ENCODE peak calls at places on chromosome 9, in five cellular contexts. One of them, this sample, is unnamed.

GRCh38 chr9:20551236-20551635 is 71.1 kb downstream of the MLLT3 start:
- DNase-seq in WERI-Rb-1: no peak
- DNase-seq in mesendoderm: peak; percentile 47
- DNase-seq in PC-9: peak; percentile 81
- DNase-seq in esophagus squamous epithelium: no peak
- DNase-seq in this sample: no peak

GRCh38 chr9:133048595-133048994 is 13.2 kb upstream of the CEL start:
- DNase-seq in WERI-Rb-1: peak; percentile 53
- DNase-seq in mesendoderm: peak; percentile 51
- DNase-seq in PC-9: no peak
- DNase-seq in esophagus squamous epithelium: no peak
- DNase-seq in this sample: peak; percentile 92

GRCh38 chr9:93397664-93398381 is 53.7 kb upstream of the FAM120A start:
- DNase-seq in WERI-Rb-1: no peak
- DNase-seq in mesendoderm: no peak
- DNase-seq in PC-9: no peak
- DNase-seq in esophagus squamous epithelium: no peak
- DNase-seq in this sample: no peak

GRCh38 chr9:15146121-15146820 is 160.7 kb downstream of the TTC39B start:
- DNase-seq in WERI-Rb-1: peak; percentile 19
- DNase-seq in mesendoderm: no peak
- DNase-seq in PC-9: no peak
- DNase-seq in esophagus squamous epithelium: no peak
- DNase-seq in this sample: no peak

GRCh38 chr9:6937209-6937608 is 179.4 kb downstream of the KDM4C start:
- DNase-seq in WERI-Rb-1: no peak
- DNase-seq in mesendoderm: no peak
- DNase-seq in PC-9: no peak
- DNase-seq in esophagus squamous epithelium: no peak
- DNase-seq in this sample: no peak

GRCh38 chr9:33840381-33840780 is 23.4 kb downstream of the UBE2R2 start:
- DNase-seq in WERI-Rb-1: no peak
- DNase-seq in mesendoderm: no peak
- DNase-seq in PC-9: no peak
- DNase-seq in esophagus squamous epithelium: no peak
- DNase-seq in this sample: no peak

GRCh38 chr9:93127395-93127911 is 6.6 kb downstream of the NINJ1 start:
- DNase-seq in WERI-Rb-1: no peak
- DNase-seq in mesendoderm: no peak
- DNase-seq in PC-9: no peak
- DNase-seq in esophagus squamous epithelium: no peak
- DNase-seq in this sample: peak; percentile 60

GRCh38 chr9:106916491-106917235 is 53.7 kb downstream of the ZNF462 start:
- DNase-seq in WERI-Rb-1: no peak
- DNase-seq in mesendoderm: peak; percentile 98
- DNase-seq in PC-9: peak; percentile 95
- DNase-seq in esophagus squamous epithelium: no peak
- DNase-seq in this sample: no peak

GRCh38 chr9:127133739-127134167 is 11.3 kb upstream of the ANGPTL2 start:
- DNase-seq in WERI-Rb-1: no peak
- DNase-seq in mesendoderm: peak; percentile 66
- DNase-seq in PC-9: no peak
- DNase-seq in esophagus squamous epithelium: no peak
- DNase-seq in this sample: no peak

GRCh38 chr9:132942541-132943182 is 1.8 kb downstream of the TSC1 start:
- DNase-seq in WERI-Rb-1: no peak
- DNase-seq in mesendoderm: no peak
- DNase-seq in PC-9: no peak
- DNase-seq in esophagus squamous epithelium: no peak
- DNase-seq in this sample: no peak

GRCh38 chr9:27333241-27334052 is 36.5 kb upstream of the EQTN start:
- DNase-seq in WERI-Rb-1: peak; percentile 36
- DNase-seq in mesendoderm: peak; percentile 96
- DNase-seq in PC-9: peak; percentile 62
- DNase-seq in esophagus squamous epithelium: no peak
- DNase-seq in this sample: no peak

GRCh38 chr9:134407123-134407779 is 81.0 kb downstream of the RXRA start:
- DNase-seq in WERI-Rb-1: no peak
- DNase-seq in mesendoderm: peak; percentile 79
- DNase-seq in PC-9: peak; percentile 89
- DNase-seq in esophagus squamous epithelium: no peak
- DNase-seq in this sample: peak; percentile 87

GRCh38 chr9:114177423-114178064 is 22.2 kb downstream of the COL27A1 start:
- DNase-seq in WERI-Rb-1: no peak
- DNase-seq in mesendoderm: no peak
- DNase-seq in PC-9: no peak
- DNase-seq in esophagus squamous epithelium: no peak
- DNase-seq in this sample: peak; percentile 7

GRCh38 chr9:101705135-101705661 is 33.2 kb downstream of the GRIN3A start:
- DNase-seq in WERI-Rb-1: peak; percentile 82
- DNase-seq in mesendoderm: peak; percentile 84
- DNase-seq in PC-9: no peak
- DNase-seq in esophagus squamous epithelium: no peak
- DNase-seq in this sample: no peak

GRCh38 chr9:114988962-114989599 is 58.7 kb upstream of the TNFSF8 start:
- DNase-seq in WERI-Rb-1: no peak
- DNase-seq in mesendoderm: no peak
- DNase-seq in PC-9: peak; percentile 68
- DNase-seq in esophagus squamous epithelium: no peak
- DNase-seq in this sample: no peak

GRCh38 chr9:76560481-76560891 is 101.5 kb downstream of the GCNT1 start:
- DNase-seq in WERI-Rb-1: no peak
- DNase-seq in mesendoderm: no peak
- DNase-seq in PC-9: no peak
- DNase-seq in esophagus squamous epithelium: no peak
- DNase-seq in this sample: peak; percentile 22

GRCh38 chr9:101458955-101459631 is 23.5 kb upstream of the ALDOB start:
- DNase-seq in WERI-Rb-1: peak; percentile 62
- DNase-seq in mesendoderm: peak; percentile 96
- DNase-seq in PC-9: peak; percentile 60
- DNase-seq in esophagus squamous epithelium: no peak
- DNase-seq in this sample: no peak

GRCh38 chr9:137975936-137976565 is 98.5 kb downstream of the CACNA1B start:
- DNase-seq in WERI-Rb-1: no peak
- DNase-seq in mesendoderm: no peak
- DNase-seq in PC-9: no peak
- DNase-seq in esophagus squamous epithelium: no peak
- DNase-seq in this sample: no peak

GRCh38 chr9:117725426-117725887 is 21.3 kb downstream of the TLR4 start:
- DNase-seq in WERI-Rb-1: no peak
- DNase-seq in mesendoderm: no peak
- DNase-seq in PC-9: no peak
- DNase-seq in esophagus squamous epithelium: no peak
- DNase-seq in this sample: no peak

GRCh38 chr9:89746385-89747116 is 141.7 kb downstream of the GADD45G start:
- DNase-seq in WERI-Rb-1: peak; percentile 92
- DNase-seq in mesendoderm: no peak
- DNase-seq in PC-9: no peak
- DNase-seq in esophagus squamous epithelium: no peak
- DNase-seq in this sample: peak; percentile 81

GRCh38 chr9:89522261-89522978 is 24.5 kb upstream of the SEMA4D start:
- DNase-seq in WERI-Rb-1: no peak
- DNase-seq in mesendoderm: no peak
- DNase-seq in PC-9: no peak
- DNase-seq in esophagus squamous epithelium: no peak
- DNase-seq in this sample: peak; percentile 35

GRCh38 chr9:133788819-133789733 is 50.9 kb upstream of the SARDH start:
- DNase-seq in WERI-Rb-1: no peak
- DNase-seq in mesendoderm: no peak
- DNase-seq in PC-9: no peak
- DNase-seq in esophagus squamous epithelium: no peak
- DNase-seq in this sample: no peak

GRCh38 chr9:94183240-94183999 is 75.7 kb upstream of the ZNF169 start:
- DNase-seq in WERI-Rb-1: no peak
- DNase-seq in mesendoderm: no peak
- DNase-seq in PC-9: no peak
- DNase-seq in esophagus squamous epithelium: no peak
- DNase-seq in this sample: no peak

GRCh38 chr9:88988796-88989641 is 2.2 kb upstream of the S1PR3 start:
- DNase-seq in WERI-Rb-1: no peak
- DNase-seq in mesendoderm: no peak
- DNase-seq in PC-9: peak; percentile 65
- DNase-seq in esophagus squamous epithelium: no peak
- DNase-seq in this sample: no peak

GRCh38 chr9:19464764-19465570 is 56.2 kb downstream of the ACER2 start:
- DNase-seq in WERI-Rb-1: peak; percentile 81
- DNase-seq in mesendoderm: peak; percentile 86
- DNase-seq in PC-9: peak; percentile 47
- DNase-seq in esophagus squamous epithelium: peak; percentile 10
- DNase-seq in this sample: peak; percentile 91

GRCh38 chr9:127494304-127494702 is 43.0 kb downstream of the LRSAM1 start:
- DNase-seq in WERI-Rb-1: no peak
- DNase-seq in mesendoderm: no peak
- DNase-seq in PC-9: no peak
- DNase-seq in esophagus squamous epithelium: no peak
- DNase-seq in this sample: no peak

GRCh38 chr9:111975709-111976108 is 79.1 kb downstream of the UGCG start:
- DNase-seq in WERI-Rb-1: peak; percentile 80
- DNase-seq in mesendoderm: peak; percentile 56
- DNase-seq in PC-9: no peak
- DNase-seq in esophagus squamous epithelium: no peak
- DNase-seq in this sample: peak; percentile 78

GRCh38 chr9:38289486-38290275 is 102.8 kb upstream of the ALDH1B1 start:
- DNase-seq in WERI-Rb-1: no peak
- DNase-seq in mesendoderm: no peak
- DNase-seq in PC-9: no peak
- DNase-seq in esophagus squamous epithelium: no peak
- DNase-seq in this sample: no peak

GRCh38 chr9:134922066-134922931 is 4.6 kb upstream of the FCN1 start:
- DNase-seq in WERI-Rb-1: no peak
- DNase-seq in mesendoderm: no peak
- DNase-seq in PC-9: no peak
- DNase-seq in esophagus squamous epithelium: no peak
- DNase-seq in this sample: no peak

GRCh38 chr9:21967707-21968106 is 26.5 kb downstream of the CDKN2A start:
- DNase-seq in WERI-Rb-1: no peak
- DNase-seq in mesendoderm: peak; percentile 22
- DNase-seq in PC-9: no peak
- DNase-seq in esophagus squamous epithelium: no peak
- DNase-seq in this sample: no peak

GRCh38 chr9:21967169-21967568 is 27.0 kb downstream of the CDKN2A start:
- DNase-seq in WERI-Rb-1: no peak
- DNase-seq in mesendoderm: peak; percentile 51
- DNase-seq in PC-9: no peak
- DNase-seq in esophagus squamous epithelium: no peak
- DNase-seq in this sample: no peak

GRCh38 chr9:21966140-21966851 is 27.9 kb downstream of the CDKN2A start:
- DNase-seq in WERI-Rb-1: no peak
- DNase-seq in mesendoderm: peak; percentile 16
- DNase-seq in PC-9: no peak
- DNase-seq in esophagus squamous epithelium: no peak
- DNase-seq in this sample: no peak

GRCh38 chr9:21964925-21965385 is 29.2 kb downstream of the CDKN2A start:
- DNase-seq in WERI-Rb-1: no peak
- DNase-seq in mesendoderm: peak; percentile 18
- DNase-seq in PC-9: no peak
- DNase-seq in esophagus squamous epithelium: no peak
- DNase-seq in this sample: peak; percentile 73

GRCh38 chr9:21965401-21965951 is 28.7 kb downstream of the CDKN2A start:
- DNase-seq in WERI-Rb-1: no peak
- DNase-seq in mesendoderm: peak; percentile 87
- DNase-seq in PC-9: no peak
- DNase-seq in esophagus squamous epithelium: no peak
- DNase-seq in this sample: peak; percentile 80
- H3K4me3 ChIP-seq in WERI-Rb-1: no peak overlapping the region
- H3K4me3 ChIP-seq in mesendoderm: peak overlapping the region; percentile 2
- H3K4me3 ChIP-seq in PC-9: no peak overlapping the region
- H3K4me3 ChIP-seq in esophagus squamous epithelium: peak overlapping the region; percentile 40
- H3K4me3 ChIP-seq in this sample: peak overlapping the region; percentile 25

GRCh38 chr9:91899611-91900010 is 50.4 kb downstream of the ROR2 start:
- DNase-seq in WERI-Rb-1: no peak
- DNase-seq in mesendoderm: no peak
- DNase-seq in PC-9: no peak
- DNase-seq in esophagus squamous epithelium: no peak
- DNase-seq in this sample: no peak
- H3K27ac ChIP-seq in WERI-Rb-1: peak overlapping the region; percentile 93
- H3K27ac ChIP-seq in mesendoderm: peak overlapping the region; percentile 18
- H3K27ac ChIP-seq in PC-9: no peak overlapping the region
- H3K27ac ChIP-seq in esophagus squamous epithelium: no peak overlapping the region
- H3K27ac ChIP-seq in this sample: no peak overlapping the region

GRCh38 chr9:122134822-122135528 is 24.6 kb downstream of the NDUFA8 start:
- DNase-seq in WERI-Rb-1: no peak
- DNase-seq in mesendoderm: peak; percentile 41
- DNase-seq in PC-9: no peak
- DNase-seq in esophagus squamous epithelium: no peak
- DNase-seq in this sample: no peak
- H3K36me3 ChIP-seq in WERI-Rb-1: no peaks in the 10 kb centered on the region
- H3K36me3 ChIP-seq in mesendoderm: no peaks in the 10 kb centered on the region
- H3K36me3 ChIP-seq in PC-9: no peaks in the 10 kb centered on the region
- H3K36me3 ChIP-seq in esophagus squamous epithelium: no peaks in the 10 kb centered on the region
- H3K36me3 ChIP-seq in this sample: no peaks in the 10 kb centered on the region

GRCh38 chr9:129036923-129037766 is 719 bp downstream of the MIGA2 start:
- DNase-seq in WERI-Rb-1: no peak
- DNase-seq in mesendoderm: no peak
- DNase-seq in PC-9: no peak
- DNase-seq in esophagus squamous epithelium: no peak
- DNase-seq in this sample: no peak

GRCh38 chr9:129036241-129036922 is at the start of gene MIGA2:
- DNase-seq in WERI-Rb-1: peak; percentile 100
- DNase-seq in mesendoderm: peak; percentile 100
- DNase-seq in PC-9: peak; percentile 98
- DNase-seq in esophagus squamous epithelium: peak; percentile 97
- DNase-seq in this sample: peak; percentile 98

GRCh38 chr9:129040113-129040643 is 3.8 kb downstream of the MIGA2 start:
- DNase-seq in WERI-Rb-1: no peak
- DNase-seq in mesendoderm: no peak
- DNase-seq in PC-9: no peak
- DNase-seq in esophagus squamous epithelium: no peak
- DNase-seq in this sample: peak; percentile 50

GRCh38 chr9:129037767-129038098 is 1.3 kb downstream of the MIGA2 start:
- DNase-seq in WERI-Rb-1: no peak
- DNase-seq in mesendoderm: no peak
- DNase-seq in PC-9: no peak
- DNase-seq in esophagus squamous epithelium: no peak
- DNase-seq in this sample: no peak

DNA sequence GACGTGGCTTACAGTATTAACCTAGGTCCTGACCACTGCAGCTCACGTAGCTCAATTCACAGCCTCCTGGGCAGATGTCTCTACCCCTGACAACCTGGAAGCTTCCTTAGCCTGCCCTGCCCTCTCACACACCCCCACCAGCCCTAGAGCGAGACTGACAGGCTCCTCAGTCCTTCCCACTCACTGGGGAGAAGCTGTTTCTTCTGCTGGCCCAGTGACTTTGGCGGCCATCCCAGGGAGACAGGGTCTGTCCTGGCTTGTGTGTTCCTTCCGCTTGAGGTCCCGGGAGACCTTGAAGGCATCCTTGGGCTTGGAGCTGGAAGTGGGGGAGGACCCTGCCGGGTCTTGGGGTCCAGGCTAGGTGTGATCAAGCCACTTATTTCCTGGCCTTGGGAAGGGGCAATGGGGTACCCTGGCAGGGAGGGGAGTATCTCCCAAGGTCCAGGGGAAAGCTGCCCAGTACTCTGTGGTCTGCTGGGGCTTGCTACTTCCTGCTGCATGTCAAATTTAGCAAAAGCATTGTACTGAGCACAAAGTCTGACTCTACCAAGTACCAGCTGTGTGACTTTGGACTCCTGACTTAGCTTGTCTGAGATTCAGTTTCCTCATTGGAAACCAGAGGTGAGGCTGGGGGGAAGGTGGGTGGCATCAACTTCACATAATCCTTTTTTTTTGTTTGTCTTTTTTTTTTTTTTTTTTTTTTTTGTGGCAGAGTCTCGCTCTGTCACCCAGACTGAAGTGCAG is 1.9 kb downstream of the MIGA2 start:
- DNase-seq in WERI-Rb-1: no peak
- DNase-seq in mesendoderm: no peak
- DNase-seq in PC-9: no peak
- DNase-seq in esophagus squamous epithelium: no peak
- DNase-seq in this sample: no peak
- H3K4me3 ChIP-seq in WERI-Rb-1: no peak overlapping the region
- H3K4me3 ChIP-seq in mesendoderm: no peak overlapping the region
- H3K4me3 ChIP-seq in PC-9: peak overlapping the region; percentile 86
- H3K4me3 ChIP-seq in esophagus squamous epithelium: peak overlapping the region; percentile 98
- H3K4me3 ChIP-seq in this sample: no peak overlapping the region